ENCODE peak calls at places on chromosomes 12 and 14, in nine cellular contexts. One of them, this sample, is unnamed.

GRCh38 chr14:65134651-65135579 is 32.6 kb upstream of the MAX start:
- DNase-seq in HCT116: no peak
- DNase-seq in GM23338: no peak
- DNase-seq in H1: no peak
- DNase-seq in esophagus muscularis mucosa: no peak
- DNase-seq in transverse colon: peak
- DNase-seq in HL-60: no peak
- DNase-seq in stomach: no peak
- DNase-seq in Panc1: no peak
- DNase-seq in this sample: no peak

GRCh38 chr12:5556033-5556614 is 124.2 kb downstream of the NTF3 start:
- DNase-seq in Panc1: no peak
- DNase-seq in esophagus muscularis mucosa: peak
- DNase-seq in GM23338: peak
- DNase-seq in transverse colon: no peak
- DNase-seq in HL-60: no peak
- DNase-seq in H1: peak
- DNase-seq in stomach: no peak
- DNase-seq in HCT116: peak
- DNase-seq in this sample: no peak

GRCh38 chr12:10301103-10301502 is 6.6 kb upstream of the KLRD1 start:
- DNase-seq in esophagus muscularis mucosa: no peak
- DNase-seq in GM23338: no peak
- DNase-seq in HCT116: no peak
- DNase-seq in Panc1: no peak
- DNase-seq in HL-60: no peak
- DNase-seq in stomach: no peak
- DNase-seq in transverse colon: no peak
- DNase-seq in H1: no peak
- DNase-seq in this sample: no peak

GRCh38 chr14:68543516-68543915 is 249.4 kb downstream of the ZFP36L1 start:
- DNase-seq in HCT116: no peak
- DNase-seq in GM23338: no peak
- DNase-seq in esophagus muscularis mucosa: peak
- DNase-seq in H1: no peak
- DNase-seq in HL-60: no peak
- DNase-seq in Panc1: no peak
- DNase-seq in transverse colon: no peak
- DNase-seq in stomach: no peak
- DNase-seq in this sample: no peak

GRCh38 chr12:94704452-94704871 is 54.1 kb upstream of the TMCC3 start:
- DNase-seq in Panc1: no peak
- DNase-seq in esophagus muscularis mucosa: no peak
- DNase-seq in transverse colon: no peak
- DNase-seq in GM23338: no peak
- DNase-seq in stomach: peak
- DNase-seq in HL-60: no peak
- DNase-seq in HCT116: no peak
- DNase-seq in H1: no peak
- DNase-seq in this sample: no peak

GRCh38 chr12:78802593-78802992 is 62.0 kb upstream of the SYT1 start:
- DNase-seq in transverse colon: no peak
- DNase-seq in H1: no peak
- DNase-seq in esophagus muscularis mucosa: no peak
- DNase-seq in HL-60: no peak
- DNase-seq in HCT116: no peak
- DNase-seq in GM23338: peak
- DNase-seq in stomach: no peak
- DNase-seq in Panc1: no peak
- DNase-seq in this sample: no peak

GRCh38 chr12:3669594-3669993 is 83.3 kb downstream of the CRACR2A start:
- DNase-seq in GM23338: no peak
- DNase-seq in stomach: no peak
- DNase-seq in H1: no peak
- DNase-seq in esophagus muscularis mucosa: no peak
- DNase-seq in transverse colon: no peak
- DNase-seq in Panc1: no peak
- DNase-seq in HCT116: no peak
- DNase-seq in HL-60: no peak
- DNase-seq in this sample: peak

GRCh38 chr12:53221203-53222076 is 10.6 kb downstream of the RARG start:
- DNase-seq in esophagus muscularis mucosa: no peak
- DNase-seq in Panc1: no peak
- DNase-seq in stomach: peak
- DNase-seq in transverse colon: peak
- DNase-seq in GM23338: peak
- DNase-seq in HL-60: no peak
- DNase-seq in HCT116: no peak
- DNase-seq in H1: peak
- DNase-seq in this sample: no peak

GRCh38 chr12:12333407-12333831 is 16.6 kb downstream of the MANSC1 start:
- DNase-seq in HCT116: no peak
- DNase-seq in stomach: peak
- DNase-seq in Panc1: no peak
- DNase-seq in GM23338: no peak
- DNase-seq in transverse colon: peak
- DNase-seq in esophagus muscularis mucosa: no peak
- DNase-seq in H1: no peak
- DNase-seq in HL-60: no peak
- DNase-seq in this sample: no peak

GRCh38 chr14:70638416-70638815 is 3.3 kb upstream of the TTC9 start:
- DNase-seq in Panc1: no peak
- DNase-seq in HCT116: no peak
- DNase-seq in HL-60: no peak
- DNase-seq in esophagus muscularis mucosa: no peak
- DNase-seq in transverse colon: no peak
- DNase-seq in H1: no peak
- DNase-seq in stomach: no peak
- DNase-seq in GM23338: no peak
- DNase-seq in this sample: no peak

GRCh38 chr12:74317741-74318140 is 219.9 kb upstream of the ATXN7L3B start:
- DNase-seq in stomach: no peak
- DNase-seq in HCT116: no peak
- DNase-seq in HL-60: no peak
- DNase-seq in GM23338: no peak
- DNase-seq in H1: no peak
- DNase-seq in transverse colon: no peak
- DNase-seq in Panc1: no peak
- DNase-seq in esophagus muscularis mucosa: no peak
- DNase-seq in this sample: no peak

GRCh38 chr12:93440043-93440835 is 1.5 kb downstream of the UBE2N start:
- DNase-seq in esophagus muscularis mucosa: no peak
- DNase-seq in HL-60: no peak
- DNase-seq in H1: no peak
- DNase-seq in GM23338: no peak
- DNase-seq in Panc1: no peak
- DNase-seq in transverse colon: no peak
- DNase-seq in HCT116: no peak
- DNase-seq in stomach: no peak
- DNase-seq in this sample: no peak

GRCh38 chr12:70443274-70443673 is 77.2 kb downstream of the KCNMB4 start:
- DNase-seq in GM23338: no peak
- DNase-seq in transverse colon: no peak
- DNase-seq in stomach: no peak
- DNase-seq in HCT116: no peak
- DNase-seq in HL-60: no peak
- DNase-seq in H1: no peak
- DNase-seq in Panc1: no peak
- DNase-seq in esophagus muscularis mucosa: no peak
- DNase-seq in this sample: no peak

GRCh38 chr14:68951051-68951797 is 27.9 kb downstream of the ACTN1 start:
- DNase-seq in stomach: peak
- DNase-seq in GM23338: no peak
- DNase-seq in transverse colon: peak
- DNase-seq in Panc1: peak
- DNase-seq in esophagus muscularis mucosa: peak
- DNase-seq in HL-60: peak
- DNase-seq in H1: no peak
- DNase-seq in HCT116: peak
- DNase-seq in this sample: peak

GRCh38 chr12:49264466-49264872 is 413 bp upstream of the TUBA1C start:
- DNase-seq in HCT116: no peak
- DNase-seq in transverse colon: no peak
- DNase-seq in Panc1: no peak
- DNase-seq in H1: no peak
- DNase-seq in esophagus muscularis mucosa: no peak
- DNase-seq in HL-60: peak
- DNase-seq in stomach: peak
- DNase-seq in GM23338: no peak
- DNase-seq in this sample: no peak

GRCh38 chr12:85036736-85037135 is 585 bp downstream of the LRRIQ1 start:
- DNase-seq in Panc1: no peak
- DNase-seq in esophagus muscularis mucosa: no peak
- DNase-seq in GM23338: no peak
- DNase-seq in stomach: no peak
- DNase-seq in HL-60: no peak
- DNase-seq in HCT116: no peak
- DNase-seq in H1: no peak
- DNase-seq in transverse colon: no peak
- DNase-seq in this sample: no peak

GRCh38 chr12:85041395-85041794 is 5.2 kb downstream of the LRRIQ1 start:
- DNase-seq in HCT116: no peak
- DNase-seq in GM23338: no peak
- DNase-seq in HL-60: no peak
- DNase-seq in stomach: no peak
- DNase-seq in transverse colon: no peak
- DNase-seq in Panc1: no peak
- DNase-seq in esophagus muscularis mucosa: no peak
- DNase-seq in H1: no peak
- DNase-seq in this sample: no peak

DNA sequence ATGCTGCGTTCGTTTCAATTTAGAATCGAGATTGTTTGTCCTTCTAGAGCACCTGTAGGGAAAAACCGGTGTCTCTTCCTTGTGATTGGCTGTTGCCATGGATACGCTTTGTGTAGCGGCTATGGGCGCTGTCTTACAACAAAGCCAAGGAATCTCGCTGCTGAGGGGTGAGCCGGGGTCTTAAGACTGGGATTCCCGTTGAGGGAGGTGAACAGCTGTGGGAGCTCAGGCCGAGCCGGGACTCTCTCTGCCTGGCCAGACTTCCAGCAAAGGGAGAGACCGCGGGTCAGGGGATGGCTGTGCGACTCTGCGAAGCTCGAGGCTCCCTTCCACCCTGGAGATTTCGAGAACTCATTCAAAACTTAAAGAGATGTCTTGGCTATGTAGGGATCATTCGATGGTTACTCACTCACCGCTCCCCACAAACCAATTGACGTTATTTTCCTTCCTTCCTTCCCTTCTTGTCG is at the start of the genes LRRIQ1 and TSPAN19:
- DNase-seq in transverse colon: peak
- DNase-seq in GM23338: peak
- DNase-seq in H1: peak
- DNase-seq in esophagus muscularis mucosa: no peak
- DNase-seq in HL-60: no peak
- DNase-seq in stomach: peak
- DNase-seq in Panc1: peak
- DNase-seq in HCT116: peak
- DNase-seq in this sample: no peak
- H3K4me3 ChIP-seq in transverse colon: peak
- H3K4me3 ChIP-seq in GM23338: peak
- H3K4me3 ChIP-seq in H1: peak
- H3K4me3 ChIP-seq in esophagus muscularis mucosa: peak
- H3K4me3 ChIP-seq in HL-60: peak
- H3K4me3 ChIP-seq in stomach: peak
- H3K4me3 ChIP-seq in Panc1: peak
- H3K4me3 ChIP-seq in HCT116: peak
- H3K4me3 ChIP-seq in this sample: peak

GRCh38 chr14:49972840-49973239 is 80.0 kb downstream of the ARF6 start:
- DNase-seq in transverse colon: peak
- DNase-seq in Panc1: peak
- DNase-seq in HCT116: peak
- DNase-seq in HL-60: no peak
- DNase-seq in H1: no peak
- DNase-seq in stomach: peak
- DNase-seq in GM23338: no peak
- DNase-seq in esophagus muscularis mucosa: no peak
- DNase-seq in this sample: no peak
- H3K27ac ChIP-seq in transverse colon: peak
- H3K27ac ChIP-seq in Panc1: peak
- H3K27ac ChIP-seq in HCT116: peak
- H3K27ac ChIP-seq in HL-60: no peak
- H3K27ac ChIP-seq in H1: no peak
- H3K27ac ChIP-seq in stomach: peak
- H3K27ac ChIP-seq in GM23338: no peak
- H3K27ac ChIP-seq in esophagus muscularis mucosa: peak
- H3K27ac ChIP-seq in this sample: peak

GRCh38 chr12:122073815-122074214 is 4.7 kb upstream of the MLXIP start:
- DNase-seq in esophagus muscularis mucosa: no peak
- DNase-seq in HCT116: no peak
- DNase-seq in Panc1: no peak
- DNase-seq in transverse colon: no peak
- DNase-seq in GM23338: no peak
- DNase-seq in HL-60: no peak
- DNase-seq in H1: no peak
- DNase-seq in stomach: no peak
- DNase-seq in this sample: no peak
- TF ChIP-seq POLR2AphosphoS5 in esophagus muscularis mucosa: no peak
- TF ChIP-seq POLR2AphosphoS5 in HCT116: no peak
- TF ChIP-seq POLR2AphosphoS5 in Panc1: no peak
- TF ChIP-seq POLR2AphosphoS5 in transverse colon: no peak
- TF ChIP-seq POLR2AphosphoS5 in GM23338: no peak
- TF ChIP-seq POLR2AphosphoS5 in HL-60: no peak
- TF ChIP-seq POLR2AphosphoS5 in H1: no peak
- TF ChIP-seq POLR2AphosphoS5 in stomach: no peak
- TF ChIP-seq POLR2AphosphoS5 in this sample: no peak

GRCh38 chr12:125187148-125187733 is 122.0 kb downstream of the AACS start:
- DNase-seq in GM23338: peak
- DNase-seq in esophagus muscularis mucosa: no peak
- DNase-seq in H1: peak
- DNase-seq in transverse colon: no peak
- DNase-seq in Panc1: no peak
- DNase-seq in HL-60: no peak
- DNase-seq in stomach: no peak
- DNase-seq in HCT116: no peak
- DNase-seq in this sample: no peak

GRCh38 chr12:125186471-125187147 is 121.4 kb downstream of the AACS start:
- DNase-seq in esophagus muscularis mucosa: no peak
- DNase-seq in stomach: no peak
- DNase-seq in HCT116: no peak
- DNase-seq in HL-60: no peak
- DNase-seq in transverse colon: no peak
- DNase-seq in Panc1: no peak
- DNase-seq in GM23338: peak
- DNase-seq in H1: peak
- DNase-seq in this sample: no peak

GRCh38 chr12:125185311-125185739 is 120.1 kb downstream of the AACS start:
- DNase-seq in stomach: no peak
- DNase-seq in transverse colon: no peak
- DNase-seq in esophagus muscularis mucosa: no peak
- DNase-seq in H1: peak
- DNase-seq in HL-60: no peak
- DNase-seq in GM23338: peak
- DNase-seq in Panc1: no peak
- DNase-seq in HCT116: no peak
- DNase-seq in this sample: no peak

GRCh38 chr12:125184213-125184952 is 119.1 kb downstream of the AACS start:
- DNase-seq in HL-60: no peak
- DNase-seq in HCT116: no peak
- DNase-seq in H1: no peak
- DNase-seq in Panc1: no peak
- DNase-seq in stomach: peak
- DNase-seq in transverse colon: no peak
- DNase-seq in esophagus muscularis mucosa: no peak
- DNase-seq in GM23338: no peak
- DNase-seq in this sample: no peak

GRCh38 chr12:125185740-125186470 is 120.7 kb downstream of the AACS start:
- DNase-seq in stomach: peak
- DNase-seq in transverse colon: peak
- DNase-seq in esophagus muscularis mucosa: no peak
- DNase-seq in GM23338: peak
- DNase-seq in H1: peak
- DNase-seq in HCT116: peak
- DNase-seq in HL-60: peak
- DNase-seq in Panc1: no peak
- DNase-seq in this sample: no peak
- H3K4me3 ChIP-seq in stomach: peak
- H3K4me3 ChIP-seq in transverse colon: no peak
- H3K4me3 ChIP-seq in esophagus muscularis mucosa: peak
- H3K4me3 ChIP-seq in GM23338: peak
- H3K4me3 ChIP-seq in H1: peak
- H3K4me3 ChIP-seq in HCT116: peak
- H3K4me3 ChIP-seq in HL-60: no peak
- H3K4me3 ChIP-seq in Panc1: peak
- H3K4me3 ChIP-seq in this sample: peak